ENCODE peak calls at places on chromosome 22, in nine cellular contexts. H is A549; Z is cardiac fibroblast; E is AG04450; F is bronchial epithelial cell; D is CD8-positive, alpha-beta T cell; U is heart right ventricle; B is body of pancreas; K is HepG2. X is an unnamed sample.

GRCh38 chr22:42180349-42180842 is 49.8 kb upstream of the CYP2D6 start:
- DNase-seq in E (no peak), K (no peak), B (peak), Z (no peak), D (peak), F (no peak), H (no peak), U (peak), X (peak)

GRCh38 chr22:39479254-39479653 is 22.4 kb downstream of the MGAT3 start:
- DNase-seq in D (no peak), Z (no peak), K (no peak), U (no peak), F (no peak), E (no peak), B (no peak), H (no peak), X (no peak)

GRCh38 chr22:43227231-43227630 is 40.3 kb upstream of the TTLL12 start:
- DNase-seq in B (no peak), F (no peak), D (no peak), Z (no peak), K (no peak), H (no peak), E (no peak), U (no peak), X (no peak)

GRCh38 chr22:33520904-33521780 is 399.1 kb downstream of the LARGE1 start:
- DNase-seq in H (no peak), E (no peak), U (no peak), Z (no peak), D (no peak), F (no peak), B (no peak), K (no peak), X (no peak)

GRCh38 chr22:37990302-37990701 is 5.9 kb upstream of the SOX10 start:
- DNase-seq in U (peak), K (no peak), F (no peak), Z (no peak), E (no peak), D (no peak), H (no peak), B (no peak), X (no peak)

GRCh38 chr22:44664149-44664548 is 37.9 kb upstream of the PRR5 start:
- DNase-seq in U (peak), Z (peak), B (peak), H (no peak), D (peak), K (no peak), E (no peak), F (no peak), X (peak)

GRCh38 chr22:38601221-38601764 is 31.3 kb upstream of the DMC1 start:
- DNase-seq in Z (no peak), B (no peak), D (no peak), U (no peak), K (no peak), E (no peak), H (no peak), F (no peak), X (no peak)

GRCh38 chr22:28983788-28984441 is 77.7 kb downstream of the C22orf31 start:
- DNase-seq in B (no peak), D (no peak), U (no peak), E (no peak), Z (peak), F (peak), K (no peak), H (no peak), X (no peak)

GRCh38 chr22:27419473-27419872 is 382.1 kb downstream of the MN1 start:
- DNase-seq in E (no peak), K (no peak), F (no peak), Z (peak), D (no peak), U (no peak), B (no peak), H (no peak), X (no peak)

GRCh38 chr22:23067691-23068090 is 2.6 kb upstream of the GNAZ start:
- DNase-seq in Z (no peak), K (no peak), F (no peak), E (no peak), H (no peak), U (peak), D (no peak), B (peak), X (no peak)

GRCh38 chr22:20296598-20296997 is 23.3 kb downstream of the DGCR6L start:
- DNase-seq in E (no peak), D (no peak), H (no peak), F (no peak), B (no peak), K (no peak), Z (no peak), U (no peak), X (no peak)

GRCh38 chr22:38317995-38318715 is 922 bp upstream of the CSNK1E start:
- DNase-seq in H (peak), B (peak), K (peak), F (peak), U (peak), Z (peak), E (peak), D (no peak), X (peak)

GRCh38 chr22:41401781-41402648 is 20.3 kb downstream of the TEF start:
- DNase-seq in K (peak), H (peak), U (peak), E (peak), Z (peak), B (peak), F (peak), D (no peak), X (peak)

GRCh38 chr22:37607912-37608476 is 640 bp upstream of the GGA1 start:
- DNase-seq in U (no peak), B (no peak), H (no peak), E (no peak), Z (no peak), D (no peak), K (no peak), F (no peak), X (no peak)

GRCh38 chr22:22720201-22720723 is 75.8 kb downstream of the GGTLC2 start:
- DNase-seq in K (peak), Z (peak), D (no peak), U (no peak), F (peak), H (peak), E (no peak), B (no peak), X (no peak)

GRCh38 chr22:33659423-33659822 is 260.9 kb downstream of the LARGE1 start:
- DNase-seq in U (peak), H (no peak), E (no peak), K (no peak), F (no peak), D (no peak), Z (peak), B (no peak), X (no peak)

GRCh38 chr22:28279888-28280287 is 360.8 kb upstream of the PITPNB start:
- DNase-seq in U (no peak), Z (no peak), K (no peak), D (no peak), E (peak), F (no peak), B (no peak), H (no peak), X (no peak)

GRCh38 chr22:21698430-21699329 is 32.9 kb downstream of the PPIL2 start:
- DNase-seq in U (peak), E (no peak), K (no peak), B (no peak), D (no peak), Z (peak), F (no peak), H (no peak), X (no peak)

GRCh38 chr22:42967005-42967404 is 47.9 kb downstream of the PACSIN2 start:
- DNase-seq in F (no peak), D (no peak), Z (no peak), E (no peak), U (no peak), H (no peak), K (no peak), B (no peak), X (no peak)

GRCh38 chr22:50340157-50340879 is 2.8 kb upstream of the PPP6R2 start:
- DNase-seq in E (no peak), Z (no peak), H (peak), K (peak), D (no peak), B (no peak), F (no peak), U (no peak), X (no peak)

GRCh38 chr22:44120314-44120704 is 60.4 kb upstream of the PARVG start:
- DNase-seq in F (no peak), Z (no peak), K (no peak), E (no peak), B (no peak), U (no peak), H (no peak), D (no peak), X (no peak)

GRCh38 chr22:50473088-50473487 is 1.7 kb downstream of the SBF1 start:
- DNase-seq in F (peak), Z (no peak), B (no peak), D (peak), K (peak), E (no peak), U (no peak), H (peak), X (no peak)

GRCh38 chr22:44658371-44658953 is 43.5 kb upstream of the PRR5 start:
- DNase-seq in Z (peak), K (no peak), H (no peak), D (no peak), U (peak), E (no peak), F (no peak), B (peak), X (no peak)

GRCh38 chr22:20298803-20299735 is 20.8 kb downstream of the DGCR6L start:
- DNase-seq in E (peak), D (peak), U (peak), B (peak), F (peak), K (peak), Z (peak), H (peak), X (peak)

GRCh38 chr22:43000441-43001175 is 14.3 kb downstream of the PACSIN2 start:
- DNase-seq in U (no peak), D (no peak), B (no peak), E (no peak), K (no peak), F (peak), H (no peak), Z (peak), X (peak)

GRCh38 chr22:38802671-38803121 is 8.8 kb upstream of the DNAL4 start:
- DNase-seq in Z (peak), B (peak), H (peak), D (no peak), U (no peak), E (peak), F (peak), K (peak), X (no peak)

GRCh38 chr22:48720662-48721393 is 1106.8 kb downstream of the BRD1 start:
- DNase-seq in K (no peak), F (no peak), U (no peak), D (no peak), B (no peak), Z (no peak), E (no peak), H (no peak), X (no peak)

GRCh38 chr22:24011735-24012068 is 598 bp downstream of the CABIN1 start:
- DNase-seq in Z (no peak), F (peak), U (no peak), H (no peak), B (peak), K (no peak), E (no peak), D (no peak), X (peak)

GRCh38 chr22:26436903-26437515 is 7.9 kb downstream of the ASPHD2 start:
- DNase-seq in Z (peak), B (peak), U (no peak), D (no peak), E (no peak), H (no peak), F (peak), K (no peak), X (no peak)

GRCh38 chr22:43136255-43136654 is 6.9 kb downstream of the MCAT start:
- DNase-seq in U (peak), Z (peak), K (peak), E (no peak), H (peak), B (no peak), F (no peak), D (peak), X (no peak)

GRCh38 chr22:50739279-50739691 is 1.3 kb downstream of the ACR start:
- DNase-seq in D (no peak), K (no peak), B (peak), E (no peak), F (no peak), H (no peak), U (no peak), Z (no peak), X (no peak)

GRCh38 chr22:42500836-42501179 is 18.8 kb downstream of the RRP7A start:
- DNase-seq in U (no peak), H (no peak), F (no peak), E (no peak), Z (no peak), D (no peak), B (no peak), K (no peak), X (no peak)

GRCh38 chr22:18112440-18112839 is 1.8 kb downstream of the TUBA8 start:
- DNase-seq in U (no peak), H (no peak), F (no peak), B (no peak), K (no peak), D (no peak), Z (no peak), E (no peak), X (no peak)

GRCh38 chr22:36123673-36124630 is 36.6 kb downstream of the APOL3 start:
- DNase-seq in B (peak), E (peak), H (peak), F (peak), D (peak), U (peak), K (peak), Z (peak), X (peak)
- H3K4me3 ChIP-seq in B (no peak), E (peak), H (no peak), F (peak), D (peak), U (peak), K (peak), Z (peak), X (peak)

DNA sequence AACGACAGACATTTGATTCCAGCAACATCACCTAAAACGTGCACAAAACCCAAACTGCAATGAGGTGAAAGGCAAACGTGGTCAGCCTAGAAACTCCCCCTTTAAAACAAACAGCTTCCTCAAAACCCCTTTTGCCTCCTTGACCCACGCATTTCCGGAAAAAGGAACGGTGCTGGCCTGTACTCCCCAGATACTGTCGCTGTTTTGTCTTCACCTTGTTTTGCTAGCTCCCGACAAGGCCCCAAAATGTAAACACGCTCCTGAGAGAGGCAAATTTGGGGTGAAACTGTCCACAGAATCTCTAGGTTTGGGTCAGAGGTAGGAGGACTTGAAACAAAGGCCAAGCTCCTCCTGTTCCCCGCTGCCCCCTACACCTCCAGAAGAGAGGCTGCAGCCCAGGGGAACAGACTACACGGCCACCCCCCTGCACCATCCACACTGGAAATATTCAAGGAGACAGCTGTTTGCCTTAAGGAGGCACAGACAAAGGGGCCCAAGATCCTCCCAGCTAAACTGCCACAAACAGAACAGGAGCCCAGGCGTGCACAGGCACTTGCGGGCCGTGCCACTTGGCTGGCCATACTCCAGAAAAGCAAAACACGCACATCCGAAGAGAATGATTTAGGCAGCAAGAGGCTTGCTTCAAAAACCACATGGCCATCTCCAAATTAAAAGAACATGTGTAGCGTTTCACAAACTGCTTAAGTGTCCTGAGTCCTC is 160.6 kb upstream of the GRK3 start:
- DNase-seq in Z (peak), B (no peak), U (no peak), K (peak), H (peak), D (no peak), E (no peak), F (peak), X (no peak)
- TF ChIP-seq CTCF in Z (no peak), B (no peak), U (no peak), K (peak), H (no peak), D (no peak), E (no peak), F (no peak), X (no peak)

GRCh38 chr22:31106651-31107205 is 640 bp downstream of the SELENOM start:
- DNase-seq in E (no peak), U (peak), B (no peak), F (peak), H (peak), D (no peak), Z (peak), K (no peak), X (no peak)

GRCh38 chr22:31104869-31105268 is 2.5 kb downstream of the SELENOM start:
- DNase-seq in B (no peak), E (no peak), F (no peak), Z (no peak), H (no peak), D (no peak), U (peak), K (no peak), X (no peak)

GRCh38 chr22:31106001-31106571 is 1.3 kb downstream of the SELENOM start:
- DNase-seq in H (peak), B (no peak), Z (no peak), D (no peak), E (no peak), K (no peak), F (no peak), U (peak), X (no peak)

GRCh38 chr22:31103899-31104694 is 3.3 kb downstream of the SELENOM start:
- DNase-seq in D (no peak), F (no peak), H (no peak), K (no peak), B (no peak), Z (no peak), U (peak), E (no peak), X (no peak)

DNA sequence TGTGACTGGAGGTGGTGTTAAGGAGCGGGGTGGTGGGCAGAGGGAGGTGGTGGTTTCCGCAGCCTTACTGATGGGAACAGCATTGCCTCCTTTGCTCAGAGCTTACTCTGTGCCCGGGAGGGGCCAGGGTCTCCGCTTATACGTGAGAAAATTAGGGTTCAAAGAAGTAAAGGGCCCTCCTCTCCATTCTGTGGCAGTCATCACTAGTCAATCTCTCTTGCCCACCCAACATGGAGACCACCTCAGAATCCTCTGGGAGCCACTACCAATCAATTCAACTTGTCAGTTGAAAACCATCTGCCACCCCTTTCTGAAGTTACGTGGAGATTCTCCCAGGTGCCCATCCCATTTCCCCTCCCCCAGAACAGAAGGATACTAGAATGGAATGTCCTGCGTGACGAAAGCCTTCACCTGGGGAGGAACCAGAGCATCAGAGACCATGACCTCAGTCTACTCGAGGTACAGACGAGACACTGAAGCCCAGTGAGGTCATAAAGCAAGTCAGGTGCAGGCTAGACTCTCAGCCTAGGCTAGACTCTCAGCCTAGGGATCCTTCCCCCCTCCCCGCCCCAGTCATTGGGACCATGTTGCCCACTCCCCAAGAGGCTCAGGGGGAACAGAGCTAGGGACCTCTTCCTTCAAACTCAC is 2.0 kb downstream of the SELENOM start:
- DNase-seq in E (no peak), U (peak), D (no peak), K (no peak), Z (no peak), H (no peak), B (no peak), F (no peak), X (no peak)
- H3K4me3 ChIP-seq in E (peak), U (no peak), D (no peak), K (no peak), Z (no peak), H (no peak), B (no peak), F (no peak), X (no peak)

GRCh38 chr22:45910928-45911467 is 66.0 kb downstream of the WNT7B start:
- DNase-seq in B (no peak), U (no peak), F (no peak), E (no peak), K (no peak), D (no peak), Z (no peak), H (no peak), X (no peak)

GRCh38 chr22:45912910-45913309 is 64.1 kb downstream of the WNT7B start:
- DNase-seq in Z (no peak), F (no peak), H (peak), K (no peak), U (no peak), E (no peak), D (no peak), B (no peak), X (no peak)

GRCh38 chr22:45914309-45914708 is 62.7 kb downstream of the WNT7B start:
- DNase-seq in U (no peak), K (no peak), D (no peak), E (no peak), F (no peak), H (peak), Z (no peak), B (no peak), X (no peak)

GRCh38 chr22:45908961-45909360 is 68.0 kb downstream of the WNT7B start:
- DNase-seq in E (no peak), D (no peak), H (no peak), F (no peak), K (no peak), Z (no peak), B (no peak), U (no peak), X (no peak)

DNA sequence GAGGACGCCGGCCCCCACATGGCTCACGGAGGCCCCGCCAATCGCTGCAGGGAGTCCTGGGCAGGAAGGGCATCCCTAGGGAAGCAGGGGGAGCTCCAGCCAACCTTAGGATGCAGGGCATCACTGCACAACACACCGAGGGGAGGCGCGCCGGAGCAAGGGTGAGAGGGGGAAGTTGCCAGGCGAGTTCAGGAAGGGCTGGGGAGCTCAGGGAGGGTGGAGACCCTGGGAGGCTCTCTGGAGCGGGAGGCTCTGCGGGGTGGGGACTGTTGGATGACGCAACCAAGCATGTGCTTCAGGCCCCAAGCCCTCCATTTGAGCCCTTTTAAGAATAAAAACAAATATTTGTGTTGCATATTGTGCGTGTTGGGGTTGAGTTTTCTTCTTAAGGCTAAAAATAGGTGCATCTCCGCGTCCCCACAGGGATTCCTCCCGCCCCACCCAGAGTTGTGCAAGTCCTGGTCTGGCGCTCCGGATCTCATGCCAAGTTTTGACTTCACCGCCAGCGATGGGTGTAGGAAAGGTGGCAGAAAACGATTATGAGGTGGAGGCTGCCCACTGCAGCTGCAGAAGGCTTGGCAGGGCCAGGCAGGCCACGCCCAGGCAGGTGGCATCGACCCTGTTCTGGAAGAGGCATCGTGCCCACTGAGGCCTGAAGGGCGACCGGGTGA is 65.2 kb downstream of the WNT7B start:
- DNase-seq in K (peak), Z (peak), D (no peak), E (no peak), H (peak), U (peak), B (peak), F (peak), X (no peak)
- TF ChIP-seq CTCF in K (peak), Z (no peak), D (no peak), E (no peak), H (peak), U (no peak), B (no peak), F (peak), X (no peak)

DNA sequence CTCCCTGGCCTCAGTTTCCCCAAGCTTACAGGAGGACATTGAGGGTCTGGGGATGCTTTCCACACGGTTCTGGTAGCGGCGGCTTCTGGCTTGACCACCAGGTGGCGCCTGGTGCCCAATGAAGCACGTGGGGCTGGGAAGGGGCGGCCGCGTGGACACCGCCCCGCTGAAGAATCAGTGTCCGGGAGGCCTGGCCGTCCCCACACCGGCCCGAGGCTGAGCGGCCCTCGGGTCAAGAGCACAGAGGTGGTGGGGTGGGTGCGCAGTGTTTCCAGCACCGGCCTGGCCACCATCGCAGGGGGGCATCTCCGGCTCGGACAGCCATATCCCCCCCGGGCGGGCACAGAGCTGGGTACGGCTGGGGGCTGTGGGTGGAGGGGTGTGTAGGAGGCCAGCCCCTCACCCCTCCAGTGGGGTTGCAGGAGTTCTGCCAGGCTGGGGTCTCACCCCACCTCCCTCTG is 27.8 kb upstream of the PPARA start:
- DNase-seq in F (no peak), D (peak), H (no peak), Z (peak), B (peak), K (peak), E (no peak), U (peak), X (peak)
- H3K4me3 ChIP-seq in F (no peak), D (no peak), H (no peak), Z (no peak), B (no peak), K (no peak), E (no peak), U (no peak), X (no peak)

X was measured in dorsolateral prefrontal cortex.